ENCODE peak calls at places on chromosomes 11 and 22, in six cellular contexts. V is astrocyte of the cerebellum, K is lower leg skin, M is HCT116, I is choroid plexus epithelial cell, R is left ventricle myocardium inferior. U is an unnamed sample.

GRCh38 chr11:106988151-106988806 is 30.0 kb downstream of the GUCY1A2 start:
- DNase-seq in V (peak; percentile 80), K (no peak), M (no peak), I (peak; percentile 80), R (no peak), U (peak; percentile 21)

GRCh38 chr11:130480166-130480565 is 31.7 kb downstream of the ADAMTS15 start:
- DNase-seq in V (no peak), K (peak; percentile 25), M (no peak), I (peak; percentile 52), R (no peak), U (no peak)

GRCh38 chr11:68816251-68816776 is 25.4 kb downstream of the CPT1A start:
- DNase-seq in V (no peak), K (no peak), M (no peak), I (no peak), R (no peak), U (no peak)

GRCh38 chr11:121795206-121795605 is 320.8 kb downstream of the BLID start:
- DNase-seq in V (no peak), K (no peak), M (no peak), I (no peak), R (no peak), U (no peak)

GRCh38 chr11:124873980-124874379 is 8.7 kb downstream of the ROBO3 start:
- DNase-seq in V (no peak), K (peak; percentile 64), M (no peak), I (no peak), R (no peak), U (no peak)

GRCh38 chr11:125372911-125373310 is 123.2 kb downstream of the FEZ1 start:
- DNase-seq in V (no peak), K (no peak), M (no peak), I (no peak), R (no peak), U (no peak)

GRCh38 chr11:100825610-100826009 is 138.5 kb downstream of the ARHGAP42 start:
- DNase-seq in V (no peak), K (no peak), M (no peak), I (no peak), R (no peak), U (no peak)

GRCh38 chr11:77882396-77882795 is 61.5 kb downstream of the AAMDC start:
- DNase-seq in V (no peak), K (no peak), M (no peak), I (no peak), R (no peak), U (no peak)

GRCh38 chr11:38543311-38543710 is 1945.3 kb upstream of the RAG2 start:
- DNase-seq in V (peak; percentile 54), K (no peak), M (no peak), I (peak; percentile 82), R (no peak), U (no peak)

GRCh38 chr11:14583252-14584105 is 60.1 kb upstream of the PDE3B start:
- DNase-seq in V (no peak), K (no peak), M (no peak), I (peak; percentile 16), R (peak; percentile 47), U (no peak)

GRCh38 chr22:23138584-23139469 is 3.0 kb downstream of the RSPH14 start:
- DNase-seq in V (no peak), K (no peak), M (no peak), I (no peak), R (no peak), U (no peak)

GRCh38 chr11:19730373-19730772 is 17.7 kb downstream of the NAV2 start:
- DNase-seq in V (no peak), K (peak; percentile 84), M (no peak), I (no peak), R (peak; percentile 31), U (peak; percentile 48)

GRCh38 chr22:26718905-26719304 is 61.5 kb downstream of the MIAT start:
- DNase-seq in V (peak; percentile 95), K (no peak), M (no peak), I (peak; percentile 86), R (no peak), U (no peak)

GRCh38 chr11:13288375-13289029 is 10.9 kb downstream of the BMAL1 start:
- DNase-seq in V (no peak), K (no peak), M (no peak), I (peak; percentile 24), R (no peak), U (no peak)

GRCh38 chr11:132062031-132062430 is 691.6 kb downstream of the NTM start:
- DNase-seq in V (peak; percentile 65), K (no peak), M (no peak), I (peak; percentile 40), R (no peak), U (no peak)

GRCh38 chr11:65434667-65435179 is 12.1 kb downstream of the NEAT1 start:
- DNase-seq in V (no peak), K (peak; percentile 60), M (no peak), I (peak; percentile 65), R (no peak), U (no peak)

GRCh38 chr11:85951428-85952107 is 96.4 kb downstream of the CCDC83 start:
- DNase-seq in V (no peak), K (no peak), M (no peak), I (no peak), R (no peak), U (no peak)

GRCh38 chr11:121104223-121104831 is 3.3 kb downstream of the TECTA start:
- DNase-seq in V (no peak), K (no peak), M (no peak), I (no peak), R (peak; percentile 45), U (peak; percentile 64)

GRCh38 chr11:30016588-30017363 is at the start of gene KCNA4:
- DNase-seq in V (no peak), K (no peak), M (no peak), I (peak; percentile 2), R (peak; percentile 34), U (no peak)

GRCh38 chr11:65639623-65640482 is 2.0 kb downstream of the SIPA1 start:
- DNase-seq in V (no peak), K (no peak), M (no peak), I (no peak), R (peak; percentile 45), U (no peak)

GRCh38 chr22:44210721-44211120 is 30.0 kb downstream of the PARVG start:
- DNase-seq in V (peak; percentile 58), K (peak; percentile 52), M (no peak), I (peak; percentile 58), R (no peak), U (no peak)

GRCh38 chr11:128716231-128716630 is 22.4 kb downstream of the FLI1 start:
- DNase-seq in V (no peak), K (no peak), M (no peak), I (peak; percentile 49), R (no peak), U (no peak)

GRCh38 chr11:97454988-97455387 is 1065.2 kb downstream of the JRKL start:
- DNase-seq in V (peak; percentile 1), K (no peak), M (no peak), I (peak; percentile 83), R (no peak), U (no peak)

GRCh38 chr11:73152086-73152853 is 10.2 kb upstream of the FCHSD2 start:
- DNase-seq in V (no peak), K (peak; percentile 37), M (no peak), I (no peak), R (no peak), U (no peak)

GRCh38 chr11:15841898-15842297 is 514.4 kb downstream of the SOX6 start:
- DNase-seq in V (no peak), K (no peak), M (no peak), I (no peak), R (peak; percentile 21), U (no peak)

GRCh38 chr22:24427500-24428164 is at the start of gene ADORA2A:
- DNase-seq in V (no peak), K (no peak), M (no peak), I (no peak), R (no peak), U (no peak)
- H3K4me3 ChIP-seq in V (no peak within 1 kb of the TSS), K (no peak within 1 kb of the TSS), M (no peak within 1 kb of the TSS), I (no peak within 1 kb of the TSS), R (peak within 1 kb of the TSS; percentile 89), U (no peak within 1 kb of the TSS)

GRCh38 chr11:24516658-24517057 is 19.8 kb downstream of the LUZP2 start:
- DNase-seq in V (no peak), K (no peak), M (no peak), I (no peak), R (no peak), U (no peak)
- H3K4me3 ChIP-seq in V (no peak overlapping the region), K (no peak overlapping the region), M (no peak overlapping the region), I (no peak overlapping the region), R (no peak overlapping the region), U (no peak overlapping the region)

DNA sequence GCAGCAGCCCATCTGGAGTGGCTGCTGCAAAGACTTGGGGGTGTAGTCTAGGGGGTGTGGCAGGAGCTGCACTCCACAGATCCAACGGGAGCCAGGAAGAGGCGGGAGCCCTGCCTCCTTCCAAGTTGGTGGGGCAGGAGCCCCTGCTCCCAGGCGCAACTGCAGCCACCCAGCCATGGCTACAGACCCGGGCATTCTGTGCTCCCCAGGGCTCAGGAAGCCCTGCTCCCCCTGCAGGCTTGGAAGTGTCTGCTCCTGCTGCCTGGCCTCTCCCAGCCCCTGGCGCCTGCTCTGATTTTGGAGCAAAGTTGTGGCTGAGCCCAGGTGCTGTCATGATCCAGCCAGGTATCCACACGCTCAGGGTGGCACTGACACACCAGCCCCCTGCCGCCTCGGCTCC is 58.5 kb downstream of the CCDC34 start:
- DNase-seq in V (no peak), K (no peak), M (no peak), I (no peak), R (no peak), U (no peak)
- H3K4me3 ChIP-seq in V (no peak overlapping the region), K (no peak overlapping the region), M (no peak overlapping the region), I (no peak overlapping the region), R (no peak overlapping the region), U (no peak overlapping the region)

GRCh38 chr11:83122766-83123165 is 34.2 kb upstream of the PCF11 start:
- DNase-seq in V (no peak), K (no peak), M (no peak), I (no peak), R (no peak), U (no peak)
- H3K4me3 ChIP-seq in V (no peak overlapping the region), K (no peak overlapping the region), M (no peak overlapping the region), I (no peak overlapping the region), R (no peak overlapping the region), U (no peak overlapping the region)

DNA sequence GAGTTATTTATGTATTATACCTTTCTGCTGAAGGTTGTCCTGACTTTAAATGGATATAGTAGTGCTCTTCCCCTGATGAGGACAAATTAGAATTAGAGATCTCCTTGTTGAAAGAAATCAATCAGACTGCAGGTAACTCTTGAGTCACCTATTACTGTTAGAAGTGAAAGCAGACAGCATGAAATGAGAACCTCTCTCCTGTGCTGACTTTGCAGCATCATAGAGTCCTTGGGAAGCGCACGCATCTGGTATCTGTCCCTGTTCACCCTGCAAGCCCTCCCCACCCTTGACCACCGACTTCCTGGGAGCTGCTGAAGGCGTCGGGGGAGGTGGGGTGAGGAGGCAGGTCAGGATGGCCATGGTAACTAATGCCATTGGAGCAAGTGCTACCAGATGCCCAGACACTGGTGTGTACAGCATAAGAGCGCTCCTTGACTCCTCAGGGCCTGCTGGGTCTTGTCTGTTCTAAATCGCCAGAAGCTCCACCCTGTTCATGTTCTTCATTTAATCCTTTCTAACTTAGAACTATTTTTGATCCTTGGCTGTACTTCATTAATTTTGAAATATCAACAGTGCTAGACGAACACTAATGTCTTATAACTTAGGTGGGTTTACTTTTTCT is 143.9 kb downstream of the WNT7B start:
- DNase-seq in V (no peak), K (no peak), M (no peak), I (no peak), R (no peak), U (no peak)
- H3K4me3 ChIP-seq in V (no peak overlapping the region), K (no peak overlapping the region), M (no peak overlapping the region), I (no peak overlapping the region), R (no peak overlapping the region), U (no peak overlapping the region)